ENCODE peak calls at places on chromosomes 7 and 10, in five cellular contexts. One of them, this sample, is unnamed.

GRCh38 chr10:60000747-60001146 is 94.4 kb upstream of the CCDC6 start:
- DNase-seq in A549: no peak
- DNase-seq in PC-3: no peak
- DNase-seq in astrocyte: no peak
- DNase-seq in brain microvascular endothelial cell: no peak
- DNase-seq in this sample: no peak

GRCh38 chr7:43535031-43535451 is 47.9 kb upstream of the STK17A start:
- DNase-seq in A549: no peak
- DNase-seq in PC-3: no peak
- DNase-seq in astrocyte: peak
- DNase-seq in brain microvascular endothelial cell: peak
- DNase-seq in this sample: no peak

GRCh38 chr7:68980011-68980410 is 618.3 kb upstream of the AUTS2 start:
- DNase-seq in A549: no peak
- DNase-seq in PC-3: no peak
- DNase-seq in astrocyte: peak
- DNase-seq in brain microvascular endothelial cell: no peak
- DNase-seq in this sample: no peak

GRCh38 chr7:16504019-16504418 is 22.6 kb upstream of the LRRC72 start:
- DNase-seq in A549: peak
- DNase-seq in PC-3: peak
- DNase-seq in astrocyte: peak
- DNase-seq in brain microvascular endothelial cell: peak
- DNase-seq in this sample: peak

GRCh38 chr10:103688451-103688850 is 166.9 kb downstream of the SH3PXD2A start:
- DNase-seq in A549: peak
- DNase-seq in PC-3: no peak
- DNase-seq in astrocyte: no peak
- DNase-seq in brain microvascular endothelial cell: peak
- DNase-seq in this sample: no peak

GRCh38 chr10:125152646-125153368 is 7.6 kb downstream of the CTBP2 start:
- DNase-seq in A549: no peak
- DNase-seq in PC-3: no peak
- DNase-seq in astrocyte: no peak
- DNase-seq in brain microvascular endothelial cell: no peak
- DNase-seq in this sample: no peak

GRCh38 chr10:85786401-85786899 is 580.1 kb downstream of the GRID1 start:
- DNase-seq in A549: no peak
- DNase-seq in PC-3: no peak
- DNase-seq in astrocyte: no peak
- DNase-seq in brain microvascular endothelial cell: no peak
- DNase-seq in this sample: no peak

GRCh38 chr7:132386249-132386681 is 190.0 kb downstream of the PLXNA4 start:
- DNase-seq in A549: no peak
- DNase-seq in PC-3: no peak
- DNase-seq in astrocyte: peak
- DNase-seq in brain microvascular endothelial cell: no peak
- DNase-seq in this sample: no peak

GRCh38 chr7:101938115-101938514 is 120.7 kb downstream of the CUX1 start:
- DNase-seq in A549: no peak
- DNase-seq in PC-3: no peak
- DNase-seq in astrocyte: no peak
- DNase-seq in brain microvascular endothelial cell: no peak
- DNase-seq in this sample: no peak

GRCh38 chr10:112713411-112713810 is 236.6 kb upstream of the TCF7L2 start:
- DNase-seq in A549: no peak
- DNase-seq in PC-3: peak
- DNase-seq in astrocyte: peak
- DNase-seq in brain microvascular endothelial cell: no peak
- DNase-seq in this sample: peak

GRCh38 chr7:152076324-152076821 is 50.9 kb downstream of the GALNT11 start:
- DNase-seq in A549: peak
- DNase-seq in PC-3: peak
- DNase-seq in astrocyte: no peak
- DNase-seq in brain microvascular endothelial cell: no peak
- DNase-seq in this sample: no peak

GRCh38 chr7:98116656-98117461 is 10.2 kb downstream of the LMTK2 start:
- DNase-seq in A549: peak
- DNase-seq in PC-3: peak
- DNase-seq in astrocyte: peak
- DNase-seq in brain microvascular endothelial cell: peak
- DNase-seq in this sample: peak

GRCh38 chr10:112953075-112953501 is 3.0 kb downstream of the TCF7L2 start:
- DNase-seq in A549: no peak
- DNase-seq in PC-3: no peak
- DNase-seq in astrocyte: peak
- DNase-seq in brain microvascular endothelial cell: no peak
- DNase-seq in this sample: no peak

GRCh38 chr10:129605986-129606518 is 139.0 kb downstream of the MGMT start:
- DNase-seq in A549: no peak
- DNase-seq in PC-3: no peak
- DNase-seq in astrocyte: no peak
- DNase-seq in brain microvascular endothelial cell: no peak
- DNase-seq in this sample: no peak

GRCh38 chr10:47264797-47265281 is 35.2 kb upstream of the GDF10 start:
- DNase-seq in A549: no peak
- DNase-seq in PC-3: no peak
- DNase-seq in astrocyte: no peak
- DNase-seq in brain microvascular endothelial cell: no peak
- DNase-seq in this sample: no peak

GRCh38 chr10:93393231-93393630 is 88.9 kb downstream of the MYOF start:
- DNase-seq in A549: no peak
- DNase-seq in PC-3: no peak
- DNase-seq in astrocyte: no peak
- DNase-seq in brain microvascular endothelial cell: no peak
- DNase-seq in this sample: no peak

GRCh38 chr7:116433246-116433645 is 66.3 kb upstream of the CAV2 start:
- DNase-seq in A549: no peak
- DNase-seq in PC-3: no peak
- DNase-seq in astrocyte: peak
- DNase-seq in brain microvascular endothelial cell: no peak
- DNase-seq in this sample: no peak

GRCh38 chr10:30176182-30176581 is 116.8 kb upstream of the JCAD start:
- DNase-seq in A549: no peak
- DNase-seq in PC-3: no peak
- DNase-seq in astrocyte: peak
- DNase-seq in brain microvascular endothelial cell: no peak
- DNase-seq in this sample: peak

GRCh38 chr10:117784776-117785175 is 242.2 kb downstream of the EMX2 start:
- DNase-seq in A549: no peak
- DNase-seq in PC-3: no peak
- DNase-seq in astrocyte: no peak
- DNase-seq in brain microvascular endothelial cell: no peak
- DNase-seq in this sample: no peak

GRCh38 chr7:132078891-132079735 is 497.2 kb downstream of the PLXNA4 start:
- DNase-seq in A549: no peak
- DNase-seq in PC-3: no peak
- DNase-seq in astrocyte: no peak
- DNase-seq in brain microvascular endothelial cell: no peak
- DNase-seq in this sample: no peak

GRCh38 chr10:119445311-119445934 is 97.1 kb downstream of the RGS10 start:
- DNase-seq in A549: peak
- DNase-seq in PC-3: peak
- DNase-seq in astrocyte: peak
- DNase-seq in brain microvascular endothelial cell: peak
- DNase-seq in this sample: peak

GRCh38 chr7:27118580-27118979 is 12.0 kb downstream of the HOXA4 start:
- DNase-seq in A549: no peak
- DNase-seq in PC-3: no peak
- DNase-seq in astrocyte: no peak
- DNase-seq in brain microvascular endothelial cell: no peak
- DNase-seq in this sample: no peak

GRCh38 chr7:43244232-43244631 is 131.8 kb downstream of the HECW1 start:
- DNase-seq in A549: no peak
- DNase-seq in PC-3: peak
- DNase-seq in astrocyte: no peak
- DNase-seq in brain microvascular endothelial cell: no peak
- DNase-seq in this sample: no peak

GRCh38 chr7:98266840-98267239 is 14.6 kb upstream of the BRI3 start:
- DNase-seq in A549: no peak
- DNase-seq in PC-3: no peak
- DNase-seq in astrocyte: no peak
- DNase-seq in brain microvascular endothelial cell: no peak
- DNase-seq in this sample: no peak

GRCh38 chr7:138556771-138557484 is 96.9 kb downstream of the TRIM24 start:
- DNase-seq in A549: no peak
- DNase-seq in PC-3: no peak
- DNase-seq in astrocyte: no peak
- DNase-seq in brain microvascular endothelial cell: no peak
- DNase-seq in this sample: no peak

GRCh38 chr10:87660484-87661133 is 931 bp downstream of the PAPSS2 start:
- DNase-seq in A549: peak
- DNase-seq in PC-3: no peak
- DNase-seq in astrocyte: peak
- DNase-seq in brain microvascular endothelial cell: peak
- DNase-seq in this sample: no peak

GRCh38 chr10:45509491-45509890 is 135.5 kb downstream of the ALOX5 start:
- DNase-seq in A549: no peak
- DNase-seq in PC-3: peak
- DNase-seq in astrocyte: no peak
- DNase-seq in brain microvascular endothelial cell: no peak
- DNase-seq in this sample: no peak

GRCh38 chr7:114787556-114787955 is 134.3 kb upstream of the MDFIC start:
- DNase-seq in A549: no peak
- DNase-seq in PC-3: no peak
- DNase-seq in astrocyte: peak
- DNase-seq in brain microvascular endothelial cell: no peak
- DNase-seq in this sample: no peak

GRCh38 chr10:111240348-111240747 is 163.5 kb downstream of the ADRA2A start:
- DNase-seq in A549: no peak
- DNase-seq in PC-3: no peak
- DNase-seq in astrocyte: no peak
- DNase-seq in brain microvascular endothelial cell: no peak
- DNase-seq in this sample: no peak

GRCh38 chr10:125840406-125840805 is 17.1 kb downstream of the BCCIP start:
- DNase-seq in A549: no peak
- DNase-seq in PC-3: no peak
- DNase-seq in astrocyte: no peak
- DNase-seq in brain microvascular endothelial cell: no peak
- DNase-seq in this sample: no peak

GRCh38 chr7:155169498-155170065 is 99.5 kb downstream of the HTR5A start:
- DNase-seq in A549: no peak
- DNase-seq in PC-3: no peak
- DNase-seq in astrocyte: no peak
- DNase-seq in brain microvascular endothelial cell: no peak
- DNase-seq in this sample: no peak

GRCh38 chr10:15704581-15704968 is 15.1 kb downstream of the ITGA8 start:
- DNase-seq in A549: no peak
- DNase-seq in PC-3: no peak
- DNase-seq in astrocyte: no peak
- DNase-seq in brain microvascular endothelial cell: peak
- DNase-seq in this sample: no peak

GRCh38 chr10:72260588-72261322 is 13.0 kb upstream of the DDIT4 start:
- DNase-seq in A549: peak
- DNase-seq in PC-3: peak
- DNase-seq in astrocyte: peak
- DNase-seq in brain microvascular endothelial cell: peak
- DNase-seq in this sample: no peak

GRCh38 chr7:123645516-123645915 is 10.2 kb upstream of the LMOD2 start:
- DNase-seq in A549: no peak
- DNase-seq in PC-3: no peak
- DNase-seq in astrocyte: no peak
- DNase-seq in brain microvascular endothelial cell: no peak
- DNase-seq in this sample: no peak

GRCh38 chr10:13885238-13885990 is 298.6 kb downstream of the PRPF18 start:
- DNase-seq in A549: no peak
- DNase-seq in PC-3: no peak
- DNase-seq in astrocyte: no peak
- DNase-seq in brain microvascular endothelial cell: no peak
- DNase-seq in this sample: no peak
- H3K27ac ChIP-seq in A549: no peak
- H3K27ac ChIP-seq in PC-3: no peak
- H3K27ac ChIP-seq in astrocyte: no peak
- H3K27ac ChIP-seq in brain microvascular endothelial cell: no peak
- H3K27ac ChIP-seq in this sample: no peak

DNA sequence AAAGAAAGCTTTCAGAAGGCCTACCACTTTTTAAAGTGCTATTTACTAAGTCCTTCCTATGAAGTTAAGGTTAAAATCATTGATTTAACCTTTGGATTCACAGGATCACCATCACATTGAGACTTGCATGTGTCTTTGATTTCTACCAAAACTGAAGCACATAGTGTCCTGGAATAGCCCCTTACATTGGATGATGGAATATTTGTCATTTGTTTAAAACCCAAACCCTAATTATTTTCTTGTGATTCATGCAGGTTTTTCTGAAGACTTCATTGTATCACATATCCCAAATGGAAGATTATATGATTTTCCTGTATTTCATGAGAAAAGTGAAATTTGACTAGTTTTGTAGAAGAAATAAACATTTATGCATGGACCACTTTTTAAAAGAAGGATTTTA is 3.3 kb downstream of the SEMA3A start:
- DNase-seq in A549: no peak
- DNase-seq in PC-3: peak
- DNase-seq in astrocyte: no peak
- DNase-seq in brain microvascular endothelial cell: no peak
- DNase-seq in this sample: no peak
- H3K4me3 ChIP-seq in A549: no peak
- H3K4me3 ChIP-seq in PC-3: peak
- H3K4me3 ChIP-seq in astrocyte: no peak
- H3K4me3 ChIP-seq in brain microvascular endothelial cell: no peak
- H3K4me3 ChIP-seq in this sample: peak

DNA sequence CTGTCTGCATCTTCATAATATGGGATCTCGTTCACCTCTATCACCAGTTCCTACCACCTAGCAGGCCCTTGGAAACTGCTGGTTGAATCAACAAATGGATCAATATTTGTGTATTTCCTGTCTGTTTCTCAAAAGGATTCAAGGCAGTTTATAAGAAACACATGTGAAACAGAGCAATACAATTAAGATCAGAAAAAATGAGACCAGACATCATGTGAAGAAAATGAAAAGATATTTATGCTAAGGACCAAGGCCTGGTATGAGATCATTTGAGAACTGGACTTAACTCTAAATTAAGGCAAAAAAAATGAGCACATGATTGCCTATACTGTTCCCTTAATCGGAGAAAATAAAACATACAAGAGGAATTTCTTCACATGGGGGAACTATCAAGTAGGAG is 589.0 kb downstream of the SUGCT start:
- DNase-seq in A549: no peak
- DNase-seq in PC-3: no peak
- DNase-seq in astrocyte: no peak
- DNase-seq in brain microvascular endothelial cell: no peak
- DNase-seq in this sample: no peak
- H3K27ac ChIP-seq in A549: no peak
- H3K27ac ChIP-seq in PC-3: no peak
- H3K27ac ChIP-seq in astrocyte: no peak
- H3K27ac ChIP-seq in brain microvascular endothelial cell: no peak
- H3K27ac ChIP-seq in this sample: no peak

GRCh38 chr7:37491919-37492694 is 43.4 kb upstream of the ELMO1 start:
- DNase-seq in A549: no peak
- DNase-seq in PC-3: no peak
- DNase-seq in astrocyte: no peak
- DNase-seq in brain microvascular endothelial cell: no peak
- DNase-seq in this sample: no peak
- H3K4me3 ChIP-seq in A549: no peak
- H3K4me3 ChIP-seq in PC-3: no peak
- H3K4me3 ChIP-seq in astrocyte: no peak
- H3K4me3 ChIP-seq in brain microvascular endothelial cell: no peak
- H3K4me3 ChIP-seq in this sample: no peak